ENCODE peak calls at places on chromosomes 11 and 22, in ten cellular contexts. X is activated CD8-positive, alpha-beta T cell treated with anti-CD3 and anti-CD28 coated beads for 36 hours; H is fibroblast of the aortic adventitia; K is endothelial cell; A is IMR-90; Y is neural crest cell; J is nephron progenitor cell; B is A549; E is astrocyte of the cerebellum; W is PC-3. D is an unnamed sample.

GRCh38 chr11:106958506-106959248 is 59.6 kb downstream of the GUCY1A2 start:
- DNase-seq in X (no peak), H (peak; percentile 40), K (no peak), A (no peak), Y (no peak), J (no peak), B (no peak), E (no peak), W (no peak), D (no peak)

GRCh38 chr11:86571273-86571948 is 101.0 kb downstream of the ME3 start:
- DNase-seq in X (peak; percentile 6), H (no peak), K (peak; percentile 66), A (no peak), Y (peak; percentile 31), J (peak; percentile 32), B (peak; percentile 88), E (no peak), W (peak; percentile 19), D (no peak)

GRCh38 chr22:25875461-25875860 is 133.5 kb downstream of the MYO18B start:
- DNase-seq in X (no peak), H (no peak), K (no peak), A (no peak), Y (no peak), J (no peak), B (no peak), E (no peak), W (no peak), D (no peak)

GRCh38 chr22:37193629-37194191 is 5.7 kb upstream of the C1QTNF6 start:
- DNase-seq in X (peak; percentile 71), H (no peak), K (no peak), A (peak; percentile 36), Y (no peak), J (peak; percentile 51), B (peak; percentile 83), E (no peak), W (no peak), D (peak; percentile 61)

GRCh38 chr11:19766810-19767209 is 54.2 kb downstream of the NAV2 start:
- DNase-seq in X (no peak), H (peak; percentile 9), K (no peak), A (peak; percentile 11), Y (no peak), J (no peak), B (no peak), E (no peak), W (peak; percentile 39), D (no peak)

GRCh38 chr11:116605543-116605942 is 167.2 kb downstream of the BUD13 start:
- DNase-seq in X (peak; percentile 65), H (peak; percentile 3), K (peak; percentile 88), A (peak; percentile 11), Y (peak; percentile 63), J (peak; percentile 93), B (peak; percentile 35), E (no peak), W (peak; percentile 72), D (peak; percentile 45)

GRCh38 chr11:96105197-96105895 is 181.4 kb upstream of the MTMR2 start:
- DNase-seq in X (no peak), H (peak; percentile 33), K (no peak), A (no peak), Y (no peak), J (no peak), B (no peak), E (no peak), W (no peak), D (no peak)

GRCh38 chr11:85800595-85801342 is 10.2 kb downstream of the SYTL2 start:
- DNase-seq in X (no peak), H (no peak), K (no peak), A (no peak), Y (no peak), J (no peak), B (no peak), E (no peak), W (no peak), D (no peak)

DNA sequence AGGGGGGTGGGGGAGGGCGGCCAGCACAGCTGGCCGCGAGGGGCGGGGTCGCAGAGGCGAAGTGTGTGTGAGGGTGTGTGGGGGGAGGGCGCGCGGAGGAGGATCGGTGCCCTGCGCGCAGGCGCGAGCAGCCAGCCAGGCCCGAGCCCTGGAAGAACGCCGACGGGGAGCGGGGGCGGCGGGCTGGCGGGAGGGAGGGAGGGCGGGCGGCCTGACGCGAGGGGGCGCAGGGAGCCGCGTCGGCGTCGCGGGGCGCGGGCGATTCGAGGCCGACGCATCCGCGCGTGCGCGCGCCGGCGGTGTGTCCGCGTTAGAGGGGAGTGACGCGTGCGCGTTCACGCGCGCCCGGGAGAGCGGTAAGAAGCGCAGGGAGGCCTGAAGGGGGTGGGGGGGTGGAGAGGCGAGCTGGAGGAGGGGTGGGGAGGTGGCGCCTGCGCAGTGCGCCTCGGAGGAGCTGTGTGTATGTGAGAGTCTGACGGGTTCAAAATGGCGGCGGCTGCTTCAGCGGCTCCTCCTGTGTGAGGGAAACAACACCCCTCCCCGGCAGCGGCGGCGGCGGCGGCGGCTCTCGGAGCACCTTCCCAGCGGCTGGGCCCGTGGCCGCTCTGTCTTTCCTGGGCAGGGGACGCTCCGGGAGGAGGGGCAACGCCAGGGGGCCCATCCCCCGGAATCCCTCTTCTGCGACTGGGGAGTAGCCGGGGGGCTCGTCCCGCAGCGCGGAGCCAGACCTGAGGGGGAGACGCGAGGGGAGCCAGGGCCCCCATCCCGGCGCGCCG is at the start of gene KDM2A:
- DNase-seq in X (peak; percentile 99), H (peak; percentile 97), K (peak; percentile 99), A (peak; percentile 99), Y (peak; percentile 91), J (peak; percentile 99), B (peak; percentile 99), E (peak; percentile 97), W (peak; percentile 99), D (peak; percentile 100)
- TF ChIP-seq CTCF in X (no peak), H (no peak), K (peak; percentile 59), A (peak; percentile 22), Y (peak; percentile 43), J (no peak), B (peak; percentile 38), E (no peak), W (no peak), D (no peak)

DNA sequence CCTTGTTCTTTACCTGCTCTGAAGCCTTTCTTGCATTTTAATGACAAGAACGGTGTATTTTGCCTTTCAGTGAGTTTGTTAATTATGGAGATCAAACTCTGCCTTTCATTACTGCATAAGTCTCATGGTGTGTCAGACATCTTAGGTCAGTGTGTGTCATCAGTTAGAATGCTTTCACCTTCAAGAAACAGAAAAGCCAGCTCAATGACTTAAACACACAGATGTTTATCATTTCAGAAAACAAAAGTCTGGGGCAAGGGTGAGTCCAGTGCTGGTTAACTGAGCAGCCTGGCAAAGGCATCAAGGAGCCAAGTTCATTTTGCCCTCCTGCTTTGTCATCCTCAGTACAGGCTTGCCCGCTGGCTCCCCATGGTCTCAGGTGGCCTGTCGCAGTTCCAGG is 54.5 kb downstream of the PACS1 start:
- DNase-seq in X (no peak), H (peak; percentile 40), K (no peak), A (peak; percentile 83), Y (no peak), J (no peak), B (peak; percentile 45), E (no peak), W (peak; percentile 70), D (no peak)
- TF ChIP-seq CTCF in X (no peak), H (no peak), K (no peak), A (no peak), Y (no peak), J (no peak), B (no peak), E (no peak), W (no peak), D (no peak)

GRCh38 chr11:18012314-18012905 is 437 bp downstream of the SERGEF start:
- DNase-seq in X (peak; percentile 25), H (peak; percentile 13), K (no peak), A (peak; percentile 13), Y (no peak), J (no peak), B (peak; percentile 20), E (no peak), W (peak; percentile 30), D (no peak)

GRCh38 chr11:18014876-18015275 is 2.0 kb upstream of the SERGEF start:
- DNase-seq in X (no peak), H (no peak), K (no peak), A (no peak), Y (no peak), J (no peak), B (no peak), E (no peak), W (no peak), D (no peak)

GRCh38 chr11:18011633-18012313 is 1.1 kb downstream of the SERGEF start:
- DNase-seq in X (no peak), H (peak; percentile 3), K (no peak), A (no peak), Y (no peak), J (no peak), B (no peak), E (no peak), W (no peak), D (no peak)

GRCh38 chr11:18012906-18013781 is at the start of gene SERGEF:
- DNase-seq in X (peak; percentile 94), H (peak; percentile 77), K (peak; percentile 85), A (peak; percentile 84), Y (peak; percentile 82), J (peak; percentile 95), B (peak; percentile 89), E (peak; percentile 33), W (peak; percentile 92), D (peak; percentile 98)

GRCh38 chr11:18013790-18014507 is 1.1 kb upstream of the SERGEF start:
- DNase-seq in X (peak; percentile 9), H (peak; percentile 10), K (no peak), A (no peak), Y (peak; percentile 3), J (peak; percentile 5), B (peak; percentile 10), E (no peak), W (no peak), D (no peak)
- TF ChIP-seq CTCF in X (no peak), H (no peak), K (no peak), A (no peak), Y (no peak), J (no peak), B (no peak), E (no peak), W (no peak), D (no peak)

GRCh38 chr11:113385749-113386148 is 1.8 kb upstream of the ANKK1 start:
- DNase-seq in X (no peak), H (no peak), K (no peak), A (no peak), Y (no peak), J (no peak), B (no peak), E (no peak), W (no peak), D (no peak)

GRCh38 chr11:113389288-113389687 is 1.7 kb downstream of the ANKK1 start:
- DNase-seq in X (no peak), H (no peak), K (no peak), A (no peak), Y (no peak), J (no peak), B (no peak), E (no peak), W (no peak), D (no peak)

GRCh38 chr11:113386866-113387265 is 713 bp upstream of the ANKK1 start:
- DNase-seq in X (no peak), H (no peak), K (no peak), A (no peak), Y (no peak), J (no peak), B (no peak), E (no peak), W (no peak), D (no peak)

GRCh38 chr11:113384551-113384950 is 3.0 kb upstream of the ANKK1 start:
- DNase-seq in X (no peak), H (peak; percentile 89), K (peak; percentile 45), A (peak; percentile 96), Y (no peak), J (no peak), B (peak; percentile 7), E (peak; percentile 74), W (peak; percentile 96), D (no peak)

DNA sequence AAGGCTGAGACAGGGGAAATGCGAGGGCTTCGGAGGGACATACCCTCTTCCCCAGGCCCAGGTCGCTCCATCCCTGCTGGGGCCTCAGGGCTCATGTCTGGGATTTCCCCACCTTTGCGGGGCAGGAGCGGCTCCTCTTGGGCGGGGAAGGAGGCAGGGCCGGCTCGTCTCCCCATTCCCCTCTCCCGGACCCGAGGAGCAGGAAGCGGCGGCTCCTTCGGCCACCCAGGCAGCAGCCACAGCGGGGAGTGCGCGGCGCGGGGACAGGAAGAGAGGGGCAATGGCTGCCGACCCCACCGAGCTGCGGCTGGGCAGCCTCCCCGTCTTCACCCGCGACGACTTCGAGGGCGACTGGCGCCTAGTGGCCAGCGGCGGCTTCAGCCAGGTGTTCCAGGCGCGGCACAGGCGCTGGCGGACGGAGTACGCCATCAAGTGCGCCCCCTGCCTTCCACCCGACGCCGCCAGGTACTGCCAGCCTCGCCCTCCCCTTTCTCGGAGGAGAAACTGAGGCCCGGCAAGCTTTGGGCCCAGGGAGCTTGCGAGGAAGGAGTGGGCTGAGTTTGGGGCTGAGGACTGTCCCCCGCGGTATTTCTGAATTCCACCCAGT is at the start of gene ANKK1:
- DNase-seq in X (no peak), H (no peak), K (peak; percentile 37), A (no peak), Y (peak; percentile 19), J (peak; percentile 70), B (no peak), E (no peak), W (no peak), D (no peak)
- TF ChIP-seq CTCF in X (no peak), H (no peak), K (no peak), A (no peak), Y (peak; percentile 61), J (peak; percentile 42), B (no peak), E (no peak), W (no peak), D (peak; percentile 31)